ENCODE peak calls at places on chromosomes 13 and 19, in five cellular contexts. P, I, H, O and X are unnamed samples.

GRCh38 chr13:36918246-36919060 is 1.6 kb downstream of the SMAD9 start:
- DNase-seq in P (peak; percentile 67), I (no peak), H (no peak), O (no peak), X (no peak)

GRCh38 chr13:69553976-69554375 is 553.6 kb upstream of the ATXN8OS start:
- DNase-seq in P (no peak), I (no peak), H (no peak), O (no peak), X (no peak)

GRCh38 chr19:43527860-43528622 is 1.0 kb upstream of the ETHE1 start:
- DNase-seq in P (peak; percentile 15), I (no peak), H (no peak), O (no peak), X (no peak)

GRCh38 chr13:98794498-98794897 is 42.0 kb upstream of the SLC15A1 start:
- DNase-seq in P (no peak), I (no peak), H (no peak), O (no peak), X (no peak)

GRCh38 chr19:48540110-48540509 is 11.9 kb upstream of the SULT2B1 start:
- DNase-seq in P (no peak), I (no peak), H (no peak), O (no peak), X (no peak)

GRCh38 chr13:72864142-72865035 is 82.5 kb downstream of the PIBF1 start:
- DNase-seq in P (peak; percentile 65), I (no peak), H (no peak), O (no peak), X (no peak)

GRCh38 chr13:21139374-21139773 is 37.0 kb downstream of the SKA3 start:
- DNase-seq in P (no peak), I (no peak), H (no peak), O (no peak), X (no peak)

GRCh38 chr13:33479066-33479465 is 193.5 kb upstream of the STARD13 start:
- DNase-seq in P (no peak), I (no peak), H (no peak), O (no peak), X (no peak)

GRCh38 chr19:5046339-5047039 is 77.6 kb downstream of the KDM4B start:
- DNase-seq in P (peak; percentile 19), I (peak; percentile 83), H (peak; percentile 54), O (no peak), X (peak; percentile 98)

GRCh38 chr13:83178008-83178407 is 704.3 kb downstream of the SLITRK1 start:
- DNase-seq in P (no peak), I (no peak), H (no peak), O (no peak), X (no peak)

GRCh38 chr13:99191900-99192399 is 8.7 kb upstream of the UBAC2 start:
- DNase-seq in P (peak; percentile 74), I (peak; percentile 60), H (no peak), O (no peak), X (peak; percentile 78)

GRCh38 chr19:1026189-1027019 is at the start of gene CNN2:
- DNase-seq in P (peak; percentile 93), I (peak; percentile 83), H (no peak), O (peak; percentile 88), X (no peak)

GRCh38 chr19:27652796-27653195 is 1560.2 kb downstream of the UQCRFS1 start:
- DNase-seq in P (no peak), I (no peak), H (no peak), O (no peak), X (no peak)

GRCh38 chr19:30222428-30222873 is 149.7 kb upstream of the ZNF536 start:
- DNase-seq in P (no peak), I (no peak), H (no peak), O (peak; percentile 36), X (no peak)

GRCh38 chr19:6059996-6060599 is 50.2 kb downstream of the RFX2 start:
- DNase-seq in P (no peak), I (peak; percentile 14), H (no peak), O (no peak), X (no peak)

GRCh38 chr13:100646030-100646673 is 28.4 kb downstream of the TMTC4 start:
- DNase-seq in P (no peak), I (no peak), H (no peak), O (peak; percentile 25), X (no peak)

GRCh38 chr13:50518791-50519201 is 324.7 kb downstream of the DLEU7 start:
- DNase-seq in P (no peak), I (no peak), H (no peak), O (no peak), X (no peak)

GRCh38 chr19:39971380-39971841 is 446 bp downstream of the PSMC4 start:
- DNase-seq in P (peak; percentile 53), I (no peak), H (no peak), O (no peak), X (no peak)

GRCh38 chr13:110244926-110245325 is 62.0 kb downstream of the COL4A1 start:
- DNase-seq in P (no peak), I (no peak), H (no peak), O (no peak), X (no peak)

GRCh38 chr19:10517760-10518443 is 655 bp upstream of the S1PR5 start:
- DNase-seq in P (peak; percentile 61), I (no peak), H (no peak), O (peak; percentile 69), X (no peak)

GRCh38 chr13:28636677-28637317 is 22.1 kb upstream of the POMP start:
- DNase-seq in P (peak; percentile 87), I (no peak), H (peak; percentile 33), O (peak; percentile 86), X (no peak)

GRCh38 chr19:45825917-45826893 is 11.1 kb upstream of the RSPH6A start:
- DNase-seq in P (no peak), I (no peak), H (no peak), O (no peak), X (no peak)

GRCh38 chr13:54337526-54337925 is 1308.9 kb downstream of the OLFM4 start:
- DNase-seq in P (no peak), I (no peak), H (no peak), O (no peak), X (no peak)